ENCODE peak calls at places on chromosomes 7 and 10, in five cellular contexts. One of them, this sample, is unnamed.

GRCh38 chr7:24778543-24779282 is 21.4 kb upstream of the GSDME start:
- DNase-seq in hypothalamus: peak
- DNase-seq in EH: peak
- DNase-seq in mucosa of gallbladder: no peak
- DNase-seq in adipocyte: peak
- DNase-seq in this sample: no peak

GRCh38 chr10:1120146-1120695 is 64.0 kb downstream of the WDR37 start:
- DNase-seq in EH: no peak
- DNase-seq in adipocyte: no peak
- DNase-seq in mucosa of gallbladder: no peak
- DNase-seq in hypothalamus: no peak
- DNase-seq in this sample: no peak

GRCh38 chr10:83692196-83692595 is 447.1 kb upstream of the GHITM start:
- DNase-seq in hypothalamus: no peak
- DNase-seq in mucosa of gallbladder: no peak
- DNase-seq in EH: peak
- DNase-seq in adipocyte: no peak
- DNase-seq in this sample: no peak

GRCh38 chr10:78754269-78755074 is 314.3 kb upstream of the ZMIZ1 start:
- DNase-seq in EH: peak
- DNase-seq in adipocyte: peak
- DNase-seq in mucosa of gallbladder: no peak
- DNase-seq in hypothalamus: no peak
- DNase-seq in this sample: no peak

GRCh38 chr10:120729508-120729907 is 121.7 kb upstream of the WDR11 start:
- DNase-seq in adipocyte: no peak
- DNase-seq in EH: no peak
- DNase-seq in hypothalamus: no peak
- DNase-seq in mucosa of gallbladder: no peak
- DNase-seq in this sample: no peak

GRCh38 chr10:63697956-63698814 is 177.0 kb downstream of the REEP3 start:
- DNase-seq in mucosa of gallbladder: no peak
- DNase-seq in adipocyte: no peak
- DNase-seq in hypothalamus: no peak
- DNase-seq in EH: no peak
- DNase-seq in this sample: no peak

GRCh38 chr10:78977761-78978305 is 90.9 kb upstream of the ZMIZ1 start:
- DNase-seq in adipocyte: peak
- DNase-seq in hypothalamus: peak
- DNase-seq in mucosa of gallbladder: no peak
- DNase-seq in EH: peak
- DNase-seq in this sample: peak

GRCh38 chr7:70595741-70596574 is 536.0 kb upstream of the GALNT17 start:
- DNase-seq in hypothalamus: no peak
- DNase-seq in mucosa of gallbladder: peak
- DNase-seq in adipocyte: no peak
- DNase-seq in EH: no peak
- DNase-seq in this sample: no peak

GRCh38 chr10:29947701-29948060 is 111.7 kb downstream of the JCAD start:
- DNase-seq in EH: no peak
- DNase-seq in hypothalamus: no peak
- DNase-seq in mucosa of gallbladder: no peak
- DNase-seq in adipocyte: peak
- DNase-seq in this sample: no peak

GRCh38 chr10:12984165-12984747 is 17.3 kb downstream of the CCDC3 start:
- DNase-seq in mucosa of gallbladder: no peak
- DNase-seq in hypothalamus: no peak
- DNase-seq in adipocyte: no peak
- DNase-seq in EH: no peak
- DNase-seq in this sample: no peak

GRCh38 chr7:11831727-11832495 is at the start of gene THSD7A:
- DNase-seq in mucosa of gallbladder: peak
- DNase-seq in hypothalamus: peak
- DNase-seq in EH: peak
- DNase-seq in adipocyte: peak
- DNase-seq in this sample: peak

GRCh38 chr7:98085674-98086073 is 21.0 kb upstream of the LMTK2 start:
- DNase-seq in adipocyte: no peak
- DNase-seq in mucosa of gallbladder: no peak
- DNase-seq in EH: no peak
- DNase-seq in hypothalamus: no peak
- DNase-seq in this sample: no peak

GRCh38 chr10:112314822-112315474 is 31.7 kb downstream of the TECTB start:
- DNase-seq in hypothalamus: peak
- DNase-seq in EH: peak
- DNase-seq in mucosa of gallbladder: peak
- DNase-seq in adipocyte: peak
- DNase-seq in this sample: peak

GRCh38 chr7:28269700-28270361 is 89.2 kb upstream of the JAZF1 start:
- DNase-seq in EH: no peak
- DNase-seq in adipocyte: no peak
- DNase-seq in hypothalamus: no peak
- DNase-seq in mucosa of gallbladder: no peak
- DNase-seq in this sample: no peak

GRCh38 chr7:4631664-4632171 is 50.4 kb upstream of the FOXK1 start:
- DNase-seq in adipocyte: peak
- DNase-seq in hypothalamus: peak
- DNase-seq in EH: peak
- DNase-seq in mucosa of gallbladder: peak
- DNase-seq in this sample: peak

GRCh38 chr10:116669832-116670644 is 49.3 kb downstream of the PNLIPRP2 start:
- DNase-seq in EH: no peak
- DNase-seq in hypothalamus: no peak
- DNase-seq in mucosa of gallbladder: no peak
- DNase-seq in adipocyte: no peak
- DNase-seq in this sample: no peak

GRCh38 chr10:73785721-73786511 is 510 bp downstream of the ZSWIM8 start:
- DNase-seq in adipocyte: peak
- DNase-seq in EH: peak
- DNase-seq in mucosa of gallbladder: no peak
- DNase-seq in hypothalamus: no peak
- DNase-seq in this sample: no peak

GRCh38 chr7:82288769-82289535 is 154.6 kb downstream of the CACNA2D1 start:
- DNase-seq in hypothalamus: no peak
- DNase-seq in adipocyte: no peak
- DNase-seq in mucosa of gallbladder: no peak
- DNase-seq in EH: peak
- DNase-seq in this sample: no peak

GRCh38 chr10:101064415-101065030 is 2.7 kb downstream of the KAZALD1 start:
- DNase-seq in hypothalamus: no peak
- DNase-seq in adipocyte: no peak
- DNase-seq in mucosa of gallbladder: no peak
- DNase-seq in EH: no peak
- DNase-seq in this sample: no peak

GRCh38 chr7:23547662-23548061 is 15.9 kb upstream of the TRA2A start:
- DNase-seq in mucosa of gallbladder: no peak
- DNase-seq in hypothalamus: no peak
- DNase-seq in adipocyte: no peak
- DNase-seq in EH: no peak
- DNase-seq in this sample: no peak

GRCh38 chr7:61576-62360 is 130.6 kb upstream of the FAM20C start:
- DNase-seq in mucosa of gallbladder: no peak
- DNase-seq in EH: no peak
- DNase-seq in hypothalamus: no peak
- DNase-seq in adipocyte: no peak
- DNase-seq in this sample: no peak

GRCh38 chr10:29160110-29160669 is 128.7 kb upstream of the LYZL1 start:
- DNase-seq in EH: peak
- DNase-seq in hypothalamus: no peak
- DNase-seq in mucosa of gallbladder: no peak
- DNase-seq in adipocyte: peak
- DNase-seq in this sample: no peak

GRCh38 chr7:2190531-2190930 is 42.2 kb downstream of the MAD1L1 start:
- DNase-seq in EH: peak
- DNase-seq in hypothalamus: no peak
- DNase-seq in adipocyte: no peak
- DNase-seq in mucosa of gallbladder: no peak
- DNase-seq in this sample: no peak

GRCh38 chr7:46695045-46695708 is 774.1 kb upstream of the IGFBP3 start:
- DNase-seq in EH: peak
- DNase-seq in adipocyte: peak
- DNase-seq in hypothalamus: no peak
- DNase-seq in mucosa of gallbladder: peak
- DNase-seq in this sample: no peak

GRCh38 chr10:78774999-78775711 is 293.6 kb upstream of the ZMIZ1 start:
- DNase-seq in mucosa of gallbladder: no peak
- DNase-seq in EH: peak
- DNase-seq in adipocyte: no peak
- DNase-seq in hypothalamus: no peak
- DNase-seq in this sample: no peak

GRCh38 chr7:121267612-121268011 is 61.2 kb upstream of the WNT16 start:
- DNase-seq in EH: no peak
- DNase-seq in adipocyte: peak
- DNase-seq in mucosa of gallbladder: no peak
- DNase-seq in hypothalamus: no peak
- DNase-seq in this sample: no peak

GRCh38 chr7:30877993-30878392 is 33.7 kb upstream of the AQP1 start:
- DNase-seq in hypothalamus: no peak
- DNase-seq in adipocyte: no peak
- DNase-seq in mucosa of gallbladder: no peak
- DNase-seq in EH: no peak
- DNase-seq in this sample: no peak

GRCh38 chr7:90320801-90321494 is at the start of gene FAM237B:
- DNase-seq in hypothalamus: no peak
- DNase-seq in mucosa of gallbladder: no peak
- DNase-seq in adipocyte: peak
- DNase-seq in EH: peak
- DNase-seq in this sample: no peak

GRCh38 chr10:97479939-97480338 is 18.3 kb downstream of the MMS19 start:
- DNase-seq in adipocyte: no peak
- DNase-seq in EH: no peak
- DNase-seq in mucosa of gallbladder: no peak
- DNase-seq in hypothalamus: no peak
- DNase-seq in this sample: no peak

GRCh38 chr7:122305475-122306319 is 1.1 kb upstream of the FEZF1 start:
- DNase-seq in hypothalamus: no peak
- DNase-seq in adipocyte: no peak
- DNase-seq in mucosa of gallbladder: no peak
- DNase-seq in EH: no peak
- DNase-seq in this sample: no peak

GRCh38 chr7:5429857-5430611 is 6.4 kb upstream of the TNRC18 start:
- DNase-seq in adipocyte: peak
- DNase-seq in mucosa of gallbladder: peak
- DNase-seq in hypothalamus: peak
- DNase-seq in EH: peak
- DNase-seq in this sample: peak

GRCh38 chr10:78867555-78867939 is 201.2 kb upstream of the ZMIZ1 start:
- DNase-seq in adipocyte: no peak
- DNase-seq in EH: no peak
- DNase-seq in mucosa of gallbladder: no peak
- DNase-seq in hypothalamus: no peak
- DNase-seq in this sample: no peak